ENCODE peak calls at places on chromosomes 2 and 18, in six cellular contexts. T, F, D, Z, V and A are unnamed samples.

GRCh38 chr2:55530539-55531081 is 11.1 kb downstream of the CFAP36 start:
- DNase-seq in F (no peak), D (no peak), T (no peak), Z (no peak), V (no peak), A (no peak)

GRCh38 chr2:235194351-235194750 is 242.5 kb downstream of the SH3BP4 start:
- DNase-seq in T (no peak), Z (no peak), F (no peak), D (no peak), V (no peak), A (no peak)

GRCh38 chr2:15553951-15554350 is 7.2 kb downstream of the NBAS start:
- DNase-seq in D (no peak), F (no peak), Z (no peak), T (no peak), V (no peak), A (no peak)

GRCh38 chr2:238929242-238930081 is 81.6 kb downstream of the TWIST2 start:
- DNase-seq in T (no peak), V (no peak), D (peak), F (peak), Z (no peak), A (peak)

GRCh38 chr2:138877421-138877820 is 97.2 kb upstream of the NXPH2 start:
- DNase-seq in V (no peak), D (no peak), Z (no peak), T (no peak), F (no peak), A (no peak)

GRCh38 chr2:18356676-18357075 is 203.8 kb downstream of the RDH14 start:
- DNase-seq in V (no peak), Z (no peak), D (peak), F (no peak), T (no peak), A (peak)

GRCh38 chr2:16166327-16166981 is 226.1 kb downstream of the MYCN start:
- DNase-seq in T (no peak), F (no peak), Z (no peak), D (no peak), V (no peak), A (no peak)

GRCh38 chr2:216549926-216550690 is 51.5 kb downstream of the RPL37A start:
- DNase-seq in Z (no peak), T (no peak), F (peak), D (no peak), V (no peak), A (no peak)

GRCh38 chr18:22363867-22364463 is 53.8 kb downstream of the CTAGE1 start:
- DNase-seq in D (peak), V (no peak), F (no peak), Z (no peak), T (no peak), A (peak)

GRCh38 chr18:37564796-37565137 is 831 bp downstream of the CELF4 start:
- DNase-seq in D (peak), F (peak), Z (no peak), V (no peak), T (peak), A (peak)

GRCh38 chr2:127381762-127382161 is 6.0 kb downstream of the MAP3K2 start:
- DNase-seq in V (no peak), T (no peak), F (no peak), D (no peak), Z (no peak), A (no peak)

GRCh38 chr2:72803151-72803550 is 22.7 kb downstream of the EXOC6B start:
- DNase-seq in F (no peak), T (no peak), V (no peak), Z (no peak), D (peak), A (peak)

GRCh38 chr2:59301466-59302402 is 1060.6 kb upstream of the FANCL start:
- DNase-seq in V (no peak), D (peak), Z (no peak), T (peak), F (peak), A (peak)

GRCh38 chr18:25875574-25875973 is 214.8 kb downstream of the SS18 start:
- DNase-seq in D (peak), V (no peak), Z (no peak), T (no peak), F (no peak), A (peak)

GRCh38 chr2:154452906-154453493 is 245.5 kb upstream of the KCNJ3 start:
- DNase-seq in F (no peak), V (no peak), D (peak), Z (no peak), T (no peak), A (peak)

GRCh38 chr2:100653449-100654045 is 90.8 kb downstream of the PDCL3 start:
- DNase-seq in V (no peak), Z (no peak), F (no peak), D (no peak), T (no peak), A (no peak)

GRCh38 chr2:68721482-68722071 is 13.0 kb upstream of the ARHGAP25 start:
- DNase-seq in T (no peak), V (no peak), Z (no peak), D (no peak), F (no peak), A (no peak)

GRCh38 chr2:113187771-113188170 is 14.0 kb downstream of the PSD4 start:
- DNase-seq in V (no peak), T (no peak), D (no peak), F (no peak), Z (no peak), A (no peak)

GRCh38 chr2:55175254-55176093 is 56.6 kb downstream of the CLHC1 start:
- DNase-seq in Z (no peak), D (peak), F (no peak), V (no peak), T (peak), A (peak)